ENCODE peak calls at places on chromosomes 4 and X, in seven cellular contexts. Y is GM12891, W is K562, H is HCT116, N is SK-N-SH, M is GM12878, E is transverse colon. C is an unnamed sample.

GRCh38 chr4:85482000-85482738 is 7.2 kb downstream of the ARHGAP24 start:
- DNase-seq in Y (no peak), W (no peak), H (no peak), N (no peak), M (no peak), E (no peak), C (no peak)

GRCh38 chr4:155026715-155027114 is 181.7 kb upstream of the NPY2R start:
- DNase-seq in Y (no peak), W (no peak), H (no peak), N (no peak), M (no peak), E (no peak), C (no peak)

GRCh38 chrX:124594017-124594651 is 247.8 kb downstream of the SH2D1A start:
- DNase-seq in Y (no peak), W (no peak), H (no peak), N (no peak), M (no peak), E (no peak), C (no peak)

GRCh38 chr4:18366762-18367358 is 345.3 kb upstream of the LCORL start:
- DNase-seq in Y (no peak), W (no peak), H (no peak), N (peak), M (peak), E (no peak), C (no peak)

GRCh38 chr4:48602222-48602621 is 112.2 kb downstream of the ZAR1 start:
- DNase-seq in Y (no peak), W (no peak), H (no peak), N (no peak), M (no peak), E (no peak), C (no peak)

GRCh38 chr4:140061883-140062282 is 92.1 kb downstream of the MAML3 start:
- DNase-seq in Y (no peak), W (no peak), H (no peak), N (no peak), M (no peak), E (no peak), C (no peak)

GRCh38 chr4:182201871-182202270 is 41.3 kb upstream of the TENM3 start:
- DNase-seq in Y (no peak), W (no peak), H (no peak), N (no peak), M (no peak), E (no peak), C (no peak)

GRCh38 chr4:17773125-17773698 is 8.2 kb downstream of the FAM184B start:
- DNase-seq in Y (no peak), W (no peak), H (no peak), N (no peak), M (no peak), E (no peak), C (no peak)

GRCh38 chrX:21926527-21927278 is 13.8 kb upstream of the SMS start:
- DNase-seq in Y (no peak), W (peak), H (peak), N (no peak), M (no peak), E (no peak), C (no peak)

GRCh38 chrX:45769919-45770582 is 569.4 kb upstream of the DIPK2B start:
- DNase-seq in Y (peak), W (peak), H (no peak), N (peak), M (peak), E (peak), C (peak)
- TF ChIP-seq POLR2AphosphoS5 in Y (peak), W (peak), H (peak), N (peak), M (peak), E (peak), C (peak)

DNA sequence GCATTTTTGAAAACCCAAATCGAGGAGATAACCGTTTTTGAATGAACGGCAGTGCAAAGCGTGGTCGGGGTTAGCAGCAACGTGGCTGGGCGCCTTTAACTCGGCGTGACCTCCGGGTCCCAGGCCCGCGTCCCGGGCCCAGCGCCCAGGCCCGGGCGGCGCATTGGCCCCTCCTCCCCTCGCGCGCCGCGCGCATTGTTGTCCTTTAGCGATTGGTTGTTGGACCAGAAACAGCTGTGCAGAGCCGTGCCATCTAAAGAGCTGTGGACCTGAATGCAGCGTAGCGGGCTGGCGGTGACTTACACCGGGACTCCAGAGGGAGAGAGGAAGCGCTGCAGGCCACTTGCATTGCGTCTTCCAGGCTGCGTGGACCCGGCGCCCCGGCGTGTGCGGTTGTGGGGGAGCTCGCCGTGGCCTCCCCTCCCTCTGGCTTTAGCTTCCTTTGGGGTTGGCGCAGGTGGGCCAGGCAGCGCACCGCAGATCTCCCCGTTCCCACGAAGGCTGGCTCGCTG is at the start of gene STOX2:
- DNase-seq in Y (peak), W (no peak), H (no peak), N (peak), M (no peak), E (peak), C (peak)
- TF ChIP-seq POLR2AphosphoS5 in Y (no peak), W (no peak), H (no peak), N (no peak), M (no peak), E (peak), C (peak)

DNA sequence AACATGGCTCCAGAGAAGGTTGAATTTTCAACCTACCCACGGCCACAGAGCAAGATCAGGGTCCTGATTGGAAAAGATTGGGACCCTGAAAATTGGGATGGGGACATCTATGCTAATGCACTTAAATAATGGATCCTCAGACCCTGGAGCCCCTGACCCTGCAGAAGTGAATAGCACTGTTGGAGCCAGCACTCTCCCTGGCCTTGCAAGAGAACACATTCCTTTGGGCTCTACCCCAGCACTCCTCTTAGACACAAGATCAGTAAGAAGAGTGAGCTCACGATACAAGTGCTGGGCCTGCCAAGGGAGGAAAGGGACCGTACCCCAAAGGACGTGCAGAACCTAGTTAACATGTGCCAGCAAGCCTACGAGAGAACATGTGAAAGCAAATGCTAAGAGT is 19.9 kb downstream of the CXCL13 start:
- DNase-seq in Y (no peak), W (no peak), H (no peak), N (no peak), M (no peak), E (no peak), C (no peak)
- TF ChIP-seq POLR2AphosphoS5 in Y (no peak), W (no peak), H (no peak), N (no peak), M (no peak), E (no peak), C (no peak)

GRCh38 chr4:54945838-54946237 is 179.6 kb downstream of the KDR start:
- DNase-seq in Y (no peak), W (no peak), H (no peak), N (no peak), M (no peak), E (no peak), C (no peak)
- TF ChIP-seq POLR2AphosphoS5 in Y (no peak), W (no peak), H (no peak), N (no peak), M (no peak), E (no peak), C (no peak)

DNA sequence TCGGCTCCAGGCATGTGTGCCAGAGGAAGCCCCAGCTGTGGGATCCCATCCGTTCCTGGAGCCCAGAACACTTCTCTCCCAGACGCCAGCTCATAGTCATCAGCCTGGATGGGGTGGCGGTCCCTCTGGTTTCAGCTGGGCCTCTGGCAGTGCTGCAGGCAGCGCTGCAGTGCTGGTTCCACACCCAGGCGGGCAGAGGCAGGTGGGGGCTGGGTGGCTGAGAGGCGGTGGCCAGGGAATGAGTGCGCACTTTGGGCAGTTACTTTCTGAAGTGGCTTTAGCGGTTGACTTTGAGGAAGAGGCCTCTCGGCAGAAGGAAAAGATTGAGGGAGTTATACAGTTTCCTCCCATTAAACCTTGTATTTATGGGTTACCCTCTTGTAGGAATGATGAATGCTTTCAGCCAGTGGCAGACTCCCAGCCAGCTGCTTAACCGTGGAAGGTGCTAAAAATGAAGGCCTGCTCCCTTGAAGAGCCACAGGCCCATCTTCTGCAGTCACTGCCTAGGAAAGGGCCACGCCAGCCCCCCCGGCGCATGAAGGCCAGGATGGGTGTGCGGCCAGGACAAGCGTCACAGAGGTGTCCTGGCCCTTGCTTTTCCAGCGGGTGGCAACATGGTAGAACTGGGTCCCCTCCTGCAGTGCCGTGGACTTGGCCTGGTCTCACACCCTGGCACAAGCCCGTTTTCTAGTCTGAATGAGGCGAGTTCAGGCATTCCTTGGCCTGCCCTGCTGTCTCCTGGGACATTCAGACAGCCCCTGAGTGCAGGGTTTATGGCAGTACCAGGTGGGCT is 9.9 kb downstream of the TADA2B start:
- DNase-seq in Y (no peak), W (no peak), H (no peak), N (no peak), M (no peak), E (no peak), C (peak)
- TF ChIP-seq POLR2AphosphoS5 in Y (no peak), W (no peak), H (no peak), N (no peak), M (no peak), E (no peak), C (peak)

GRCh38 chr4:55438314-55438713 is 42.6 kb downstream of the TMEM165 start:
- DNase-seq in Y (no peak), W (no peak), H (no peak), N (no peak), M (no peak), E (no peak), C (no peak)
- TF ChIP-seq POLR2AphosphoS5 in Y (no peak), W (no peak), H (no peak), N (no peak), M (no peak), E (peak), C (no peak)

GRCh38 chr4:11505225-11505971 is 76.7 kb upstream of the HS3ST1 start:
- DNase-seq in Y (no peak), W (no peak), H (peak), N (no peak), M (no peak), E (peak), C (no peak)
- TF ChIP-seq POLR2AphosphoS5 in Y (no peak), W (no peak), H (no peak), N (no peak), M (no peak), E (no peak), C (no peak)

GRCh38 chr4:87525636-87526035 is 3.5 kb downstream of the SPARCL1 start:
- DNase-seq in Y (no peak), W (no peak), H (no peak), N (no peak), M (no peak), E (no peak), C (no peak)

GRCh38 chr4:87529187-87529586 is at the start of gene SPARCL1:
- DNase-seq in Y (no peak), W (no peak), H (no peak), N (no peak), M (no peak), E (peak), C (no peak)

GRCh38 chr4:87530868-87531267 is 1.7 kb upstream of the SPARCL1 start:
- DNase-seq in Y (no peak), W (no peak), H (no peak), N (no peak), M (no peak), E (peak), C (no peak)

GRCh38 chr4:87524456-87524855 is 4.7 kb downstream of the SPARCL1 start:
- DNase-seq in Y (no peak), W (no peak), H (no peak), N (no peak), M (no peak), E (no peak), C (no peak)

GRCh38 chr4:87527446-87528240 is 1.5 kb downstream of the SPARCL1 start:
- DNase-seq in Y (no peak), W (no peak), H (no peak), N (no peak), M (no peak), E (no peak), C (no peak)
- TF ChIP-seq POLR2AphosphoS5 in Y (no peak), W (no peak), H (no peak), N (no peak), M (no peak), E (no peak), C (no peak)